ENCODE peak calls at places on chromosomes 1 and 21, in ten cellular contexts. One of them, this sample, is unnamed. For H3K4me1, the result is how much of the 10 kb centered on the place peaks cover.

GRCh38 chr1:24369801-24370200 is 43.8 kb downstream of the STPG1 start:
- DNase-seq in hepatocyte: no peak
- DNase-seq in GM23248: no peak
- DNase-seq in body of pancreas: no peak
- DNase-seq in psoas muscle: no peak
- DNase-seq in lower lobe of right lung: no peak
- DNase-seq in H9: no peak
- DNase-seq in heart right ventricle: no peak
- DNase-seq in CD8-positive, alpha-beta T cell: no peak
- DNase-seq in CD8-positive, alpha-beta memory T cell: no peak
- DNase-seq in this sample: no peak

GRCh38 chr1:10045480-10046355 is 13.0 kb downstream of the UBE4B start:
- DNase-seq in psoas muscle: no peak
- DNase-seq in heart right ventricle: no peak
- DNase-seq in body of pancreas: peak
- DNase-seq in CD8-positive, alpha-beta T cell: no peak
- DNase-seq in lower lobe of right lung: no peak
- DNase-seq in H9: no peak
- DNase-seq in GM23248: peak
- DNase-seq in CD8-positive, alpha-beta memory T cell: no peak
- DNase-seq in hepatocyte: peak
- DNase-seq in this sample: no peak

GRCh38 chr1:247415423-247416361 is at the start of gene NLRP3:
- DNase-seq in psoas muscle: no peak
- DNase-seq in hepatocyte: peak
- DNase-seq in CD8-positive, alpha-beta T cell: peak
- DNase-seq in body of pancreas: peak
- DNase-seq in heart right ventricle: no peak
- DNase-seq in GM23248: peak
- DNase-seq in CD8-positive, alpha-beta memory T cell: peak
- DNase-seq in H9: peak
- DNase-seq in lower lobe of right lung: peak
- DNase-seq in this sample: no peak

GRCh38 chr1:233113009-233113712 is 162.8 kb downstream of the NTPCR start:
- DNase-seq in hepatocyte: peak
- DNase-seq in heart right ventricle: peak
- DNase-seq in lower lobe of right lung: peak
- DNase-seq in CD8-positive, alpha-beta memory T cell: no peak
- DNase-seq in psoas muscle: peak
- DNase-seq in body of pancreas: peak
- DNase-seq in CD8-positive, alpha-beta T cell: no peak
- DNase-seq in GM23248: peak
- DNase-seq in H9: peak
- DNase-seq in this sample: peak

GRCh38 chr1:157371211-157371610 is 181.1 kb downstream of the FCRL5 start:
- DNase-seq in CD8-positive, alpha-beta memory T cell: no peak
- DNase-seq in psoas muscle: no peak
- DNase-seq in CD8-positive, alpha-beta T cell: no peak
- DNase-seq in lower lobe of right lung: no peak
- DNase-seq in H9: no peak
- DNase-seq in heart right ventricle: no peak
- DNase-seq in body of pancreas: no peak
- DNase-seq in hepatocyte: no peak
- DNase-seq in GM23248: peak
- DNase-seq in this sample: no peak

GRCh38 chr1:200512191-200512590 is 102.4 kb upstream of the ZNF281 start:
- DNase-seq in body of pancreas: no peak
- DNase-seq in heart right ventricle: no peak
- DNase-seq in GM23248: peak
- DNase-seq in CD8-positive, alpha-beta memory T cell: no peak
- DNase-seq in lower lobe of right lung: no peak
- DNase-seq in CD8-positive, alpha-beta T cell: no peak
- DNase-seq in hepatocyte: no peak
- DNase-seq in psoas muscle: no peak
- DNase-seq in H9: no peak
- DNase-seq in this sample: no peak

GRCh38 chr1:92795166-92795565 is 10.3 kb upstream of the EVI5 start:
- DNase-seq in hepatocyte: no peak
- DNase-seq in GM23248: peak
- DNase-seq in body of pancreas: no peak
- DNase-seq in lower lobe of right lung: no peak
- DNase-seq in heart right ventricle: no peak
- DNase-seq in H9: no peak
- DNase-seq in CD8-positive, alpha-beta memory T cell: no peak
- DNase-seq in CD8-positive, alpha-beta T cell: no peak
- DNase-seq in psoas muscle: no peak
- DNase-seq in this sample: no peak

GRCh38 chr1:42359466-42359865 is 21.1 kb upstream of the RIMKLA start:
- DNase-seq in heart right ventricle: no peak
- DNase-seq in body of pancreas: no peak
- DNase-seq in CD8-positive, alpha-beta memory T cell: no peak
- DNase-seq in hepatocyte: no peak
- DNase-seq in CD8-positive, alpha-beta T cell: no peak
- DNase-seq in psoas muscle: no peak
- DNase-seq in H9: no peak
- DNase-seq in GM23248: no peak
- DNase-seq in lower lobe of right lung: no peak
- DNase-seq in this sample: no peak

GRCh38 chr1:3389093-3389833 is 65.2 kb upstream of the ARHGEF16 start:
- DNase-seq in hepatocyte: no peak
- DNase-seq in heart right ventricle: no peak
- DNase-seq in psoas muscle: no peak
- DNase-seq in GM23248: no peak
- DNase-seq in body of pancreas: no peak
- DNase-seq in lower lobe of right lung: no peak
- DNase-seq in CD8-positive, alpha-beta T cell: no peak
- DNase-seq in CD8-positive, alpha-beta memory T cell: no peak
- DNase-seq in H9: no peak
- DNase-seq in this sample: no peak

GRCh38 chr1:109823543-109824348 is 60.0 kb upstream of the EPS8L3 start:
- DNase-seq in body of pancreas: peak
- DNase-seq in CD8-positive, alpha-beta T cell: no peak
- DNase-seq in heart right ventricle: peak
- DNase-seq in GM23248: peak
- DNase-seq in CD8-positive, alpha-beta memory T cell: no peak
- DNase-seq in hepatocyte: peak
- DNase-seq in lower lobe of right lung: no peak
- DNase-seq in H9: no peak
- DNase-seq in psoas muscle: peak
- DNase-seq in this sample: no peak

GRCh38 chr1:213264534-213264933 is 213.5 kb downstream of the RPS6KC1 start:
- DNase-seq in CD8-positive, alpha-beta memory T cell: no peak
- DNase-seq in psoas muscle: no peak
- DNase-seq in heart right ventricle: no peak
- DNase-seq in GM23248: no peak
- DNase-seq in H9: no peak
- DNase-seq in hepatocyte: no peak
- DNase-seq in lower lobe of right lung: no peak
- DNase-seq in CD8-positive, alpha-beta T cell: no peak
- DNase-seq in body of pancreas: no peak
- DNase-seq in this sample: no peak

GRCh38 chr1:118983558-118984021 is 4.6 kb downstream of the TBX15 start:
- DNase-seq in H9: peak
- DNase-seq in CD8-positive, alpha-beta memory T cell: no peak
- DNase-seq in psoas muscle: peak
- DNase-seq in lower lobe of right lung: no peak
- DNase-seq in body of pancreas: no peak
- DNase-seq in heart right ventricle: no peak
- DNase-seq in hepatocyte: no peak
- DNase-seq in CD8-positive, alpha-beta T cell: no peak
- DNase-seq in GM23248: peak
- DNase-seq in this sample: no peak

GRCh38 chr1:65421341-65422174 is 1.1 kb downstream of the LEPR start:
- DNase-seq in CD8-positive, alpha-beta memory T cell: no peak
- DNase-seq in GM23248: no peak
- DNase-seq in lower lobe of right lung: no peak
- DNase-seq in heart right ventricle: no peak
- DNase-seq in psoas muscle: no peak
- DNase-seq in CD8-positive, alpha-beta T cell: no peak
- DNase-seq in H9: no peak
- DNase-seq in hepatocyte: no peak
- DNase-seq in body of pancreas: no peak
- DNase-seq in this sample: no peak

GRCh38 chr1:17183388-17184160 is 21.4 kb upstream of the PADI1 start:
- DNase-seq in CD8-positive, alpha-beta memory T cell: no peak
- DNase-seq in body of pancreas: no peak
- DNase-seq in psoas muscle: no peak
- DNase-seq in heart right ventricle: no peak
- DNase-seq in H9: no peak
- DNase-seq in lower lobe of right lung: no peak
- DNase-seq in CD8-positive, alpha-beta T cell: no peak
- DNase-seq in GM23248: no peak
- DNase-seq in hepatocyte: no peak
- DNase-seq in this sample: no peak

GRCh38 chr1:161952603-161953172 is 71.0 kb downstream of the OLFML2B start:
- DNase-seq in CD8-positive, alpha-beta T cell: no peak
- DNase-seq in H9: no peak
- DNase-seq in GM23248: peak
- DNase-seq in body of pancreas: no peak
- DNase-seq in psoas muscle: no peak
- DNase-seq in heart right ventricle: no peak
- DNase-seq in hepatocyte: no peak
- DNase-seq in CD8-positive, alpha-beta memory T cell: no peak
- DNase-seq in lower lobe of right lung: no peak
- DNase-seq in this sample: no peak

DNA sequence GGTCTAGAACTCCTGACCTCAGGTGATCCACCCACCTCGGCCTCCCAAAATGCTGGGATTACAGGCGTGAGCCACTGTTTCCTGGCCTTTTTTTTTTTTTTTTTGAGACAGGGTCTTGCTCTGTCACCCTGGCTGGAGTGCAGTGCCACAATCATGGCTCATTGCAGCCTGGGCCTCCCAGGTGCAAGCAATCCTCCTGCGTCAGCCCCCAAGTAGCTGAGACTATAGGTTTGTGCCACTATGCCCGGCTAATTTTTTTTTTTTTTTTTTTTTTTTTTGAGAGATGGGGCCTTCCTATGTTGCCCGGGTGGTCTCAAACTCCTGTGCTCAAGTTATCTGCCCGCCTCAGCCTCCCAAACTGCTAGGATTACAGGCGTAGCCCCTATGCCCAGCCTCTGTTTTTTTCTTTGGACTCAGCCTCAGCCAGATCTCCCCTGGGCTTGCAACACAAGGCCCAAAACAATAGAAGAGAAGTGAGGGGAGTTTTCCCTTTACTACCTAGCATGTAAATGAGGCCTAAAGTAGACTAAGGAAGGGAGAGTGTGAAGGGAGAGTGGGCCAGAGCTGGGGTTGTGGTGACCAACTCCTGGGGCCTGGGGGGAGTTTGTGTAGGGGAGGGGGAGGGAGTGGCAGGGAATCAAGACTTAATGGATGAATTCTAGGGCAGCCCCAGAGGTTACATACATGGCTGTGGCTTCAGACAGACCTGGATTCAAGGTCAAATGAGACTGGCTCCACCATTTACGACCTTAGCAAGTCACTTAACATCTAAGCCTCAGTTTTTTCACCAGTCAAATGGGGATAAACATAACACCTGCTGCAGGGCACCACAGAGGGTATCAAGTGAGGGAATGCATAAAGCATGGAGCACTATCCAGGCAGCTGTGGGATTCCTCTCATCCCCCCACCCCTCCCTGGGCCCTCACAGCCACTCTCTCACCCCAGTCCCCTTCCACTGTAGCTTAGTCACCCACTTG is 1.6 kb upstream of the CD52 start:
- DNase-seq in heart right ventricle: no peak
- DNase-seq in hepatocyte: no peak
- DNase-seq in CD8-positive, alpha-beta T cell: no peak
- DNase-seq in H9: no peak
- DNase-seq in psoas muscle: no peak
- DNase-seq in GM23248: no peak
- DNase-seq in body of pancreas: no peak
- DNase-seq in lower lobe of right lung: no peak
- DNase-seq in CD8-positive, alpha-beta memory T cell: no peak
- DNase-seq in this sample: no peak
- H3K4me1 ChIP-seq in heart right ventricle: under half
- H3K4me1 ChIP-seq in hepatocyte: under half
- H3K4me1 ChIP-seq in CD8-positive, alpha-beta T cell: half or more
- H3K4me1 ChIP-seq in H9: under half
- H3K4me1 ChIP-seq in psoas muscle: under half
- H3K4me1 ChIP-seq in GM23248: under half
- H3K4me1 ChIP-seq in body of pancreas: under half
- H3K4me1 ChIP-seq in lower lobe of right lung: under half
- H3K4me1 ChIP-seq in CD8-positive, alpha-beta memory T cell: half or more
- H3K4me1 ChIP-seq in this sample: under half

DNA sequence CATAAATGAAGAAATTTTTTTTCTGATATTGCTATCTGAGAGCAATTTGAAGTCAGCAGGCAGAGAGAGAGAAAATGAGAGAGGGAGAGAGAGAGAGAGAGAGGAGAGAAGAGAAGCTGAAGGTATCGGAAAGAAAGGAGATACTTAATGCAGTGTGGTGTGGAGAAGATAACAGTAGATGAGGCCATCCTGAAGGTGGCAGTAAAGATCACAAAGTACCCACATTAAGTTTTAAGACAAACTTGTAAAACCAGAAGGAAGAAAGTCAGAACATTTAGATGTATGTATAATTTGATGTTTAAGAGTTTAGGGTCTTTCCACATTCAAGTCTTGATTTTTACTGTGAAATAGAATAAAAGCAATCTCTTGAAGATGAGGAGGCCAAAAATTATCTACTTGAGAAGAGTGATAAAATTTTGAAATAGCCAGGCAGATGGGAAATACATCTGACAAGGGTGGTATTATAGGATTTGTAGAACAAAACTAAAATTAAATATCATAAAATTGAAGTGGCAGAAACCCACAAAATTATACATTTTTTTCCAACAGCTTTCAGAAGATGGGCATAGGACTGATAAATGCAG is 1753.4 kb downstream of the MRPL39 start:
- DNase-seq in psoas muscle: no peak
- DNase-seq in CD8-positive, alpha-beta memory T cell: no peak
- DNase-seq in lower lobe of right lung: no peak
- DNase-seq in CD8-positive, alpha-beta T cell: no peak
- DNase-seq in heart right ventricle: no peak
- DNase-seq in H9: no peak
- DNase-seq in GM23248: peak
- DNase-seq in body of pancreas: peak
- DNase-seq in hepatocyte: peak
- DNase-seq in this sample: no peak
- H3K4me1 ChIP-seq in psoas muscle: under half
- H3K4me1 ChIP-seq in CD8-positive, alpha-beta memory T cell: under half
- H3K4me1 ChIP-seq in lower lobe of right lung: under half
- H3K4me1 ChIP-seq in CD8-positive, alpha-beta T cell: under half
- H3K4me1 ChIP-seq in heart right ventricle: under half
- H3K4me1 ChIP-seq in H9: under half
- H3K4me1 ChIP-seq in GM23248: under half
- H3K4me1 ChIP-seq in body of pancreas: under half
- H3K4me1 ChIP-seq in hepatocyte: under half
- H3K4me1 ChIP-seq in this sample: under half

GRCh38 chr1:36150296-36151132 is 1.2 kb upstream of the TRAPPC3 start:
- DNase-seq in body of pancreas: peak
- DNase-seq in CD8-positive, alpha-beta memory T cell: peak
- DNase-seq in heart right ventricle: peak
- DNase-seq in CD8-positive, alpha-beta T cell: peak
- DNase-seq in psoas muscle: peak
- DNase-seq in hepatocyte: peak
- DNase-seq in lower lobe of right lung: peak
- DNase-seq in H9: peak
- DNase-seq in GM23248: peak
- DNase-seq in this sample: peak
- H3K4me1 ChIP-seq in body of pancreas: under half
- H3K4me1 ChIP-seq in CD8-positive, alpha-beta memory T cell: half or more
- H3K4me1 ChIP-seq in heart right ventricle: half or more
- H3K4me1 ChIP-seq in CD8-positive, alpha-beta T cell: half or more
- H3K4me1 ChIP-seq in psoas muscle: under half
- H3K4me1 ChIP-seq in hepatocyte: under half
- H3K4me1 ChIP-seq in lower lobe of right lung: half or more
- H3K4me1 ChIP-seq in H9: under half
- H3K4me1 ChIP-seq in GM23248: under half
- H3K4me1 ChIP-seq in this sample: under half

GRCh38 chr1:19433610-19433999 is 51.7 kb downstream of the CAPZB start:
- DNase-seq in CD8-positive, alpha-beta T cell: no peak
- DNase-seq in heart right ventricle: no peak
- DNase-seq in GM23248: peak
- DNase-seq in lower lobe of right lung: no peak
- DNase-seq in hepatocyte: no peak
- DNase-seq in psoas muscle: no peak
- DNase-seq in CD8-positive, alpha-beta memory T cell: no peak
- DNase-seq in H9: no peak
- DNase-seq in body of pancreas: no peak
- DNase-seq in this sample: no peak
- H3K4me1 ChIP-seq in CD8-positive, alpha-beta T cell: half or more
- H3K4me1 ChIP-seq in heart right ventricle: half or more
- H3K4me1 ChIP-seq in GM23248: half or more
- H3K4me1 ChIP-seq in lower lobe of right lung: half or more
- H3K4me1 ChIP-seq in hepatocyte: half or more
- H3K4me1 ChIP-seq in psoas muscle: half or more
- H3K4me1 ChIP-seq in CD8-positive, alpha-beta memory T cell: half or more
- H3K4me1 ChIP-seq in H9: under half
- H3K4me1 ChIP-seq in body of pancreas: half or more
- H3K4me1 ChIP-seq in this sample: half or more

This sample was measured in esophagus squamous epithelium.